ENCODE peak calls at places on chromosomes 12 and 14, in ten cellular contexts. One of them, this sample, is unnamed. For H3K4me1, the result is how much of the 10 kb centered on the place peaks cover.

GRCh38 chr12:119857036-119857435 is 20.1 kb downstream of the CIT start:
- DNase-seq in ovary: no peak
- DNase-seq in uterus: no peak
- DNase-seq in stomach: no peak
- DNase-seq in K562: no peak
- DNase-seq in Peyer's patch: no peak
- DNase-seq in HepG2: no peak
- DNase-seq in A549: no peak
- DNase-seq in heart left ventricle: no peak
- DNase-seq in GM12878: no peak
- DNase-seq in this sample: no peak

GRCh38 chr14:62957562-62957961 is 87.7 kb downstream of the KCNH5 start:
- DNase-seq in ovary: no peak
- DNase-seq in uterus: no peak
- DNase-seq in stomach: no peak
- DNase-seq in K562: no peak
- DNase-seq in Peyer's patch: no peak
- DNase-seq in HepG2: no peak
- DNase-seq in A549: no peak
- DNase-seq in heart left ventricle: no peak
- DNase-seq in GM12878: no peak
- DNase-seq in this sample: no peak

GRCh38 chr12:130043685-130044421 is 118.4 kb upstream of the FZD10 start:
- DNase-seq in ovary: no peak
- DNase-seq in uterus: no peak
- DNase-seq in stomach: no peak
- DNase-seq in K562: no peak
- DNase-seq in Peyer's patch: no peak
- DNase-seq in HepG2: peak
- DNase-seq in A549: no peak
- DNase-seq in heart left ventricle: no peak
- DNase-seq in GM12878: no peak
- DNase-seq in this sample: no peak

GRCh38 chr12:42482820-42483533 is 106.6 kb downstream of the PRICKLE1 start:
- DNase-seq in ovary: peak
- DNase-seq in uterus: peak
- DNase-seq in stomach: peak
- DNase-seq in K562: peak
- DNase-seq in Peyer's patch: peak
- DNase-seq in HepG2: peak
- DNase-seq in A549: peak
- DNase-seq in heart left ventricle: peak
- DNase-seq in GM12878: no peak
- DNase-seq in this sample: peak

GRCh38 chr12:112674539-112674938 is 117.0 kb upstream of the RPH3A start:
- DNase-seq in ovary: no peak
- DNase-seq in uterus: no peak
- DNase-seq in stomach: no peak
- DNase-seq in K562: no peak
- DNase-seq in Peyer's patch: no peak
- DNase-seq in HepG2: no peak
- DNase-seq in A549: no peak
- DNase-seq in heart left ventricle: no peak
- DNase-seq in GM12878: no peak
- DNase-seq in this sample: no peak

GRCh38 chr12:109033239-109034196 is 12.7 kb upstream of the SVOP start:
- DNase-seq in ovary: no peak
- DNase-seq in uterus: no peak
- DNase-seq in stomach: no peak
- DNase-seq in K562: no peak
- DNase-seq in Peyer's patch: no peak
- DNase-seq in HepG2: no peak
- DNase-seq in A549: no peak
- DNase-seq in heart left ventricle: no peak
- DNase-seq in GM12878: no peak
- DNase-seq in this sample: no peak

GRCh38 chr12:6205144-6205539 is 4.9 kb downstream of the CD9 start:
- DNase-seq in ovary: peak
- DNase-seq in uterus: peak
- DNase-seq in stomach: no peak
- DNase-seq in K562: no peak
- DNase-seq in Peyer's patch: peak
- DNase-seq in HepG2: no peak
- DNase-seq in A549: no peak
- DNase-seq in heart left ventricle: no peak
- DNase-seq in GM12878: no peak
- DNase-seq in this sample: peak

GRCh38 chr12:19759229-19759628 is 319.9 kb downstream of the AEBP2 start:
- DNase-seq in ovary: no peak
- DNase-seq in uterus: no peak
- DNase-seq in stomach: no peak
- DNase-seq in K562: no peak
- DNase-seq in Peyer's patch: no peak
- DNase-seq in HepG2: no peak
- DNase-seq in A549: no peak
- DNase-seq in heart left ventricle: no peak
- DNase-seq in GM12878: no peak
- DNase-seq in this sample: peak

GRCh38 chr12:93197067-93197593 is 180.6 kb upstream of the NUDT4 start:
- DNase-seq in ovary: no peak
- DNase-seq in uterus: no peak
- DNase-seq in stomach: no peak
- DNase-seq in K562: no peak
- DNase-seq in Peyer's patch: no peak
- DNase-seq in HepG2: no peak
- DNase-seq in A549: no peak
- DNase-seq in heart left ventricle: no peak
- DNase-seq in GM12878: no peak
- DNase-seq in this sample: no peak

GRCh38 chr12:104443008-104443407 is 13.7 kb upstream of the CHST11 start:
- DNase-seq in ovary: no peak
- DNase-seq in uterus: no peak
- DNase-seq in stomach: no peak
- DNase-seq in K562: no peak
- DNase-seq in Peyer's patch: no peak
- DNase-seq in HepG2: no peak
- DNase-seq in A549: no peak
- DNase-seq in heart left ventricle: no peak
- DNase-seq in GM12878: no peak
- DNase-seq in this sample: no peak

GRCh38 chr12:48903363-48903981 is 21.8 kb downstream of the FKBP11 start:
- DNase-seq in ovary: no peak
- DNase-seq in uterus: no peak
- DNase-seq in stomach: no peak
- DNase-seq in K562: no peak
- DNase-seq in Peyer's patch: no peak
- DNase-seq in HepG2: no peak
- DNase-seq in A549: no peak
- DNase-seq in heart left ventricle: no peak
- DNase-seq in GM12878: no peak
- DNase-seq in this sample: no peak

GRCh38 chr12:18383203-18383602 is 121.9 kb downstream of the PIK3C2G start:
- DNase-seq in ovary: no peak
- DNase-seq in uterus: no peak
- DNase-seq in stomach: no peak
- DNase-seq in K562: no peak
- DNase-seq in Peyer's patch: no peak
- DNase-seq in HepG2: peak
- DNase-seq in A549: peak
- DNase-seq in heart left ventricle: no peak
- DNase-seq in GM12878: no peak
- DNase-seq in this sample: peak

GRCh38 chr12:810635-811415 is 58.4 kb downstream of the WNK1 start:
- DNase-seq in ovary: no peak
- DNase-seq in uterus: no peak
- DNase-seq in stomach: no peak
- DNase-seq in K562: no peak
- DNase-seq in Peyer's patch: no peak
- DNase-seq in HepG2: no peak
- DNase-seq in A549: no peak
- DNase-seq in heart left ventricle: no peak
- DNase-seq in GM12878: no peak
- DNase-seq in this sample: no peak

GRCh38 chr12:5573390-5573789 is 141.5 kb downstream of the NTF3 start:
- DNase-seq in ovary: no peak
- DNase-seq in uterus: no peak
- DNase-seq in stomach: no peak
- DNase-seq in K562: no peak
- DNase-seq in Peyer's patch: no peak
- DNase-seq in HepG2: no peak
- DNase-seq in A549: no peak
- DNase-seq in heart left ventricle: no peak
- DNase-seq in GM12878: no peak
- DNase-seq in this sample: no peak

GRCh38 chr12:76451528-76451927 is 103.3 kb upstream of the BBS10 start:
- DNase-seq in ovary: no peak
- DNase-seq in uterus: no peak
- DNase-seq in stomach: no peak
- DNase-seq in K562: no peak
- DNase-seq in Peyer's patch: no peak
- DNase-seq in HepG2: peak
- DNase-seq in A549: no peak
- DNase-seq in heart left ventricle: no peak
- DNase-seq in GM12878: no peak
- DNase-seq in this sample: no peak

DNA sequence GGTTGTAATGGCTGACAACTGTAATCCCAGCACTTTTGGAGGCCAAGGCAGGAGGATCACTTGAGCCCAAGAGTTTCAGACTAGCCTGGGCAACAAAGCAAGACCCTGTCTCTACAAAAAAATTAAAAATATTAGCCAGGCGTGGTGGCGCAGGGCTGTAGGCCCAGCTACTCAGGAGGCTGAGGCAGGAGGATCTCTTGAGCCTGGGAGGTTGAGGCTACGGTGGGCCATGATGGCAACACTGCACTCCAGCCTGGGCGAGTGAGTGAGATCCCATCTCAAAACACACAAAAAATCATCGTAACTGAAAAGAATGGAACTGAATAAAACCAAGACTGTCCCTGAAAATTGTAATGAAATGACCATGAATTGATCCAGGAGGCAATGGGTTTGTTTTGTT is 6.1 kb downstream of the CAMKK2 start:
- DNase-seq in ovary: no peak
- DNase-seq in uterus: no peak
- DNase-seq in stomach: no peak
- DNase-seq in K562: no peak
- DNase-seq in Peyer's patch: no peak
- DNase-seq in HepG2: no peak
- DNase-seq in A549: no peak
- DNase-seq in heart left ventricle: no peak
- DNase-seq in GM12878: no peak
- DNase-seq in this sample: no peak
- H3K4me1 ChIP-seq in ovary: under half
- H3K4me1 ChIP-seq in uterus: under half
- H3K4me1 ChIP-seq in stomach: under half
- H3K4me1 ChIP-seq in K562: under half
- H3K4me1 ChIP-seq in Peyer's patch: under half
- H3K4me1 ChIP-seq in HepG2: under half
- H3K4me1 ChIP-seq in A549: under half
- H3K4me1 ChIP-seq in heart left ventricle: under half
- H3K4me1 ChIP-seq in GM12878: under half
- H3K4me1 ChIP-seq in this sample: under half

GRCh38 chr14:104752338-104752734 is 611 bp upstream of the SIVA1 start:
- DNase-seq in ovary: no peak
- DNase-seq in uterus: no peak
- DNase-seq in stomach: no peak
- DNase-seq in K562: no peak
- DNase-seq in Peyer's patch: no peak
- DNase-seq in HepG2: no peak
- DNase-seq in A549: peak
- DNase-seq in heart left ventricle: no peak
- DNase-seq in GM12878: no peak
- DNase-seq in this sample: no peak
- TF ChIP-seq POLR2A in ovary: no peak
- TF ChIP-seq POLR2A in uterus: no peak
- TF ChIP-seq POLR2A in stomach: no peak
- TF ChIP-seq POLR2A in K562: peak
- TF ChIP-seq POLR2A in Peyer's patch: peak
- TF ChIP-seq POLR2A in HepG2: peak
- TF ChIP-seq POLR2A in A549: no peak
- TF ChIP-seq POLR2A in heart left ventricle: no peak
- TF ChIP-seq POLR2A in GM12878: no peak
- TF ChIP-seq POLR2A in this sample: peak

GRCh38 chr12:111431772-111432171 is 26.0 kb downstream of the SH2B3 start:
- DNase-seq in ovary: no peak
- DNase-seq in uterus: no peak
- DNase-seq in stomach: no peak
- DNase-seq in K562: no peak
- DNase-seq in Peyer's patch: no peak
- DNase-seq in HepG2: no peak
- DNase-seq in A549: no peak
- DNase-seq in heart left ventricle: no peak
- DNase-seq in GM12878: no peak
- DNase-seq in this sample: no peak

GRCh38 chr12:111429760-111430417 is 24.2 kb downstream of the SH2B3 start:
- DNase-seq in ovary: no peak
- DNase-seq in uterus: no peak
- DNase-seq in stomach: no peak
- DNase-seq in K562: no peak
- DNase-seq in Peyer's patch: peak
- DNase-seq in HepG2: no peak
- DNase-seq in A549: no peak
- DNase-seq in heart left ventricle: no peak
- DNase-seq in GM12878: no peak
- DNase-seq in this sample: peak

GRCh38 chr12:111428728-111429175 is 23.0 kb downstream of the SH2B3 start:
- DNase-seq in ovary: no peak
- DNase-seq in uterus: no peak
- DNase-seq in stomach: no peak
- DNase-seq in K562: no peak
- DNase-seq in Peyer's patch: peak
- DNase-seq in HepG2: no peak
- DNase-seq in A549: no peak
- DNase-seq in heart left ventricle: peak
- DNase-seq in GM12878: no peak
- DNase-seq in this sample: peak

GRCh38 chr12:111428081-111428727 is 22.5 kb downstream of the SH2B3 start:
- DNase-seq in ovary: no peak
- DNase-seq in uterus: no peak
- DNase-seq in stomach: no peak
- DNase-seq in K562: no peak
- DNase-seq in Peyer's patch: no peak
- DNase-seq in HepG2: no peak
- DNase-seq in A549: no peak
- DNase-seq in heart left ventricle: no peak
- DNase-seq in GM12878: no peak
- DNase-seq in this sample: no peak

GRCh38 chr12:111430418-111431353 is 25.0 kb downstream of the SH2B3 start:
- DNase-seq in ovary: no peak
- DNase-seq in uterus: no peak
- DNase-seq in stomach: no peak
- DNase-seq in K562: no peak
- DNase-seq in Peyer's patch: peak
- DNase-seq in HepG2: no peak
- DNase-seq in A549: no peak
- DNase-seq in heart left ventricle: no peak
- DNase-seq in GM12878: no peak
- DNase-seq in this sample: peak
- H3K4me1 ChIP-seq in ovary: under half
- H3K4me1 ChIP-seq in uterus: under half
- H3K4me1 ChIP-seq in stomach: under half
- H3K4me1 ChIP-seq in K562: under half
- H3K4me1 ChIP-seq in Peyer's patch: half or more
- H3K4me1 ChIP-seq in HepG2: under half
- H3K4me1 ChIP-seq in A549: under half
- H3K4me1 ChIP-seq in heart left ventricle: under half
- H3K4me1 ChIP-seq in GM12878: half or more
- H3K4me1 ChIP-seq in this sample: half or more

GRCh38 chr14:22886500-22887259 is 3.7 kb downstream of the REM2 start:
- DNase-seq in ovary: peak
- DNase-seq in uterus: peak
- DNase-seq in stomach: peak
- DNase-seq in K562: peak
- DNase-seq in Peyer's patch: peak
- DNase-seq in HepG2: no peak
- DNase-seq in A549: peak
- DNase-seq in heart left ventricle: peak
- DNase-seq in GM12878: peak
- DNase-seq in this sample: peak
- TF ChIP-seq POLR2A in ovary: peak
- TF ChIP-seq POLR2A in uterus: no peak
- TF ChIP-seq POLR2A in stomach: no peak
- TF ChIP-seq POLR2A in K562: peak
- TF ChIP-seq POLR2A in Peyer's patch: no peak
- TF ChIP-seq POLR2A in HepG2: no peak
- TF ChIP-seq POLR2A in A549: peak
- TF ChIP-seq POLR2A in heart left ventricle: no peak
- TF ChIP-seq POLR2A in GM12878: peak
- TF ChIP-seq POLR2A in this sample: no peak

This sample was measured in endothelial cell of umbilical vein.